ENCODE peak calls at places on chromosomes 16 and 17, in nine cellular contexts. T is NCI-H1436 treated with DMSO at 0.1 percent for 48 hours; D is activated naive CD8-positive, alpha-beta T cell treated with anti-CD3 and anti-CD28 coated beads, Interleukin-2, amount 10 ng/mL, durations not matched to agents 7 days and 5 days; U is small intestine; O is body of pancreas; V is heart right ventricle; L is cardiac muscle cell; R is prostate gland; Q is RCC 7860. K is an unnamed sample.

GRCh38 chr16:10896723-10897122 is 19.7 kb downstream of the CIITA start:
- DNase-seq in T (no peak), D (no peak), U (no peak), O (no peak), V (no peak), L (no peak), R (no peak), Q (no peak), K (no peak)

GRCh38 chr17:63681530-63681929 is 18.4 kb downstream of the LIMD2 start:
- DNase-seq in T (no peak), D (no peak), U (no peak), O (no peak), V (no peak), L (no peak), R (no peak), Q (no peak), K (no peak)

GRCh38 chr17:41547921-41548843 is 20.1 kb upstream of the KRT19 start:
- DNase-seq in T (peak), D (peak), U (peak), O (peak), V (peak), L (no peak), R (peak), Q (peak), K (no peak)

GRCh38 chr16:35746963-35747657 is 2287.7 kb downstream of the TP53TG3F start:
- DNase-seq in T (no peak), D (no peak), U (no peak), O (no peak), V (no peak), L (no peak), R (no peak), Q (no peak), K (no peak)

GRCh38 chr17:70119545-70119944 is 44.5 kb downstream of the KCNJ16 start:
- DNase-seq in T (no peak), D (no peak), U (no peak), O (no peak), V (no peak), L (no peak), R (no peak), Q (no peak), K (no peak)

GRCh38 chr17:45310380-45311324 is 6.2 kb downstream of the MAP3K14 start:
- DNase-seq in T (peak), D (no peak), U (peak), O (peak), V (peak), L (no peak), R (no peak), Q (no peak), K (peak)

GRCh38 chr16:23286131-23286532 is 16.0 kb upstream of the SCNN1B start:
- DNase-seq in T (no peak), D (no peak), U (no peak), O (no peak), V (no peak), L (no peak), R (no peak), Q (peak), K (no peak)

GRCh38 chr17:38341035-38341721 is 2.6 kb downstream of the GPR179 start:
- DNase-seq in T (no peak), D (no peak), U (peak), O (peak), V (peak), L (peak), R (peak), Q (no peak), K (peak)

GRCh38 chr16:81265658-81266451 is 27.4 kb downstream of the BCO1 start:
- DNase-seq in T (no peak), D (no peak), U (peak), O (peak), V (peak), L (no peak), R (peak), Q (no peak), K (no peak)

K was measured in NCI-H510A.